ENCODE peak calls at places on chromosomes 11 and 22, in seven cellular contexts. V is K562, Q is breast epithelium, H is sigmoid colon, E is spleen, D is kidney, S is left lung. G is an unnamed sample. For H3K4me1, the result is how much of the 10 kb centered on the place peaks cover.

GRCh38 chr22:20243545-20244249 is 24.4 kb downstream of the RTN4R start:
- DNase-seq in V (peak), Q (peak), H (peak), E (peak), D (peak), S (peak), G (peak)

GRCh38 chr11:33317662-33318061 is 60.5 kb downstream of the HIPK3 start:
- DNase-seq in V (no peak), Q (no peak), H (no peak), E (no peak), D (no peak), S (no peak), G (no peak)

GRCh38 chr11:16186680-16187079 is 169.7 kb downstream of the SOX6 start:
- DNase-seq in V (no peak), Q (no peak), H (no peak), E (no peak), D (no peak), S (no peak), G (no peak)

GRCh38 chr11:58625086-58625485 is 2.6 kb downstream of the CNTF start:
- DNase-seq in V (no peak), Q (no peak), H (no peak), E (no peak), D (no peak), S (no peak), G (no peak)

GRCh38 chr11:63680842-63681207 is 475 bp upstream of the RTN3 start:
- DNase-seq in V (peak), Q (no peak), H (no peak), E (no peak), D (no peak), S (no peak), G (no peak)

GRCh38 chr11:134949121-134949591 is 537.1 kb upstream of the B3GAT1 start:
- DNase-seq in V (no peak), Q (peak), H (no peak), E (no peak), D (no peak), S (no peak), G (no peak)

GRCh38 chr11:57414612-57415212 is 12.2 kb downstream of the SLC43A3 start:
- DNase-seq in V (no peak), Q (no peak), H (no peak), E (no peak), D (no peak), S (no peak), G (no peak)

GRCh38 chr22:39504071-39504470 is 2.0 kb downstream of the MIEF1 start:
- DNase-seq in V (no peak), Q (no peak), H (no peak), E (no peak), D (peak), S (no peak), G (no peak)

GRCh38 chr11:130908770-130909625 is 7.3 kb downstream of the SNX19 start:
- DNase-seq in V (no peak), Q (no peak), H (no peak), E (no peak), D (no peak), S (no peak), G (no peak)

DNA sequence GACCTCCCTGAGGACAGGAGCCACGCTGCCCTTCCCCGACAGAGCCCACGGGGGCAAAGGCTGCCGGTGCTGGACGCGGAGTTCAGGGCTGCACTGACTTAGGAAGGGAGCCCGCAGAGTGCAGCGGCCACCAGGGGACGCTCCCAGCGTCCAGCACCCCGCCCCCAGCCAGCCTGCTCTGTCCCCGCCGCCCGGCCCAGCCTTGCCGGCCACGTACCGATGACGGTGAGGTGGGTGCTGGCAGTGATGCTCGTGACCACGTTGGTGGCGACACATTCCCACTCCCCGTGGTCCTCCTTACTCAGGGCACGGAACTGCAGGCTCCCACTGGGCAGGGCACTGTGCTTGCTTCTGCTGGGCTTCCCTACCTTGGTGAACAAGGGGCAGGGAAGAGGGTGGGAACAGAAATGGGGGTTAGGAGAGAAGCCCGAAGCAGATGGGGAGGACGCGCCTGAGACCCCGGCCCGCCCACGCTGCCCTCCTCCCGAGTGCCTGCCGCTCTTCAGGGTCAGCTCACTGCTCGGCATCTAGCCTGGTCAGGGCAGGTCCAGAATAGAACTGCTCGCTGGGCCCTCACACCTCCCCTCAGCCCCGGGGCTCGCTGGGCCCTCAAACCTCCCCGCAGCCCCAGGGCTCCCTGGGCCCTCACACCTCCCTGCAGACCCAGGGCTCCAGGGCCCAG is 25.9 kb downstream of the IGSF9B start:
- DNase-seq in V (peak), Q (no peak), H (no peak), E (no peak), D (no peak), S (peak), G (peak)
- TF ChIP-seq CTCF in V (peak), Q (no peak), H (peak), E (peak), D (no peak), S (peak), G (peak)

DNA sequence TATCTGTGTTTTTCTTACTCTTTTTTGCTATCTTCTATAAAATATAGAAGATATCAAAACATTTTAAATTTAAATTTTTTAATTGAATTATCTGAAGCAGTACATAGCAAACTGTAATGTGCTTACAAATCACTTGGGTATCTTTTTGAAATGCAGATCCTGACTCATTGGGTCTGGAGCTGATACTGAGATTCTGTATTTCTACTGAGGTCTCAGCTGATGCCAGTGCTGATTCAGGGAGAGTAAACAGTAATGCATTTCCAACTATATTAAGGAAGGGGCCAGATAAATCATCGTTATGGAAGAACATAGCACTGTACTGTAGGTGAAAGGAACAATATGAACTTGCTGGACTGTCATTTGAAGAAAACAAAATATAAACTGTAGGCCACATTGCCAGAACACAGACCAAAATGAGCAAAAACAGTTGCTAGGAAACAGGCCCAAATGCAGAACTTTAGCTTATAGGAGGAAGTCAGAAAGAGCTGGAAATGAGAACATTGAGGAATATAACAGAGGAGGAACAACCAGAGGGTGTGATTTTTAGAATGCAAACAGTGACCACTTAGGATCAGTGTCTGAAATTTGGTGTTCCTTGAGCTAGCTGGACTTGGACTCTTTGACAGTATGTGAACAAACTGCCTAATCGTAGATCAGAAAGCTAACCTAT is 3.3 kb downstream of the ARL14EP start:
- DNase-seq in V (no peak), Q (no peak), H (no peak), E (no peak), D (no peak), S (no peak), G (no peak)
- H3K27ac ChIP-seq in V (no peak), Q (no peak), H (no peak), E (peak), D (no peak), S (no peak), G (no peak)

DNA sequence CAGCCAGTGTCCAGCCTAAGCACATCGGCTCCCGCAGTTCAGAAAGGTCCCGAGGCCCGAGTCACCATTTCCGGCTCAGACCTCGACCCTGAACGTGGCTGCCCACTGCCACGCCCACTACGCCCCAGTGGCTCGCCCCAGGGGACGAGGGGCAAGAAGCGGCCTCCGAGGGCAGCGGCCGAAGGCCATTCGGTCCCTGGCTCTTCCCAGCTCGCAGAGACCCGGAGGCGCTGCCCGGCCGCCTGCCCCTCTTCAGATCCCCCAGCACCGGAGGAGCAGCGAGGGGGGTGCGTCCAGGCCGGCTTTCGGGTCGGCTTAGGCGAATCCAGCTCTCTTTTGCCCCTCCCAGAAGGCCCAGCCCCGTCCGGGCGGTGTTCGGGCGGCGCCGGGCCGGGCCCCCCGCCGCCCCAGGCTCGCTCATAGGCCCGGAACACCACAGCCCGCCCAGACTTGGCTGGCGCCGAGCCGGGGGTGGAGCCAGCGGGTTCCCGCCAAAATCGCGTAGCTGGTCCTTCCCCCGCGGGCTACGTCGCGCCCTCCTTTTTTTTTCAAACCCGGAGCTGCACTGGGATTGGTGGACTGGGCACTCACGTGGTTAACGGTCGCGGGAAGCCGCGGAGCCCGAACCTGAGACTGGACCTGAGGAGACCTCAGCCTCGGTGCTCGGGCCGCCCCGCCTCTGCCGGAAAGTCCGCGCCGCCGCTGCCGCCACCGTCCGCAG is at the start of gene WEE1:
- DNase-seq in V (peak), Q (peak), H (peak), E (peak), D (peak), S (peak), G (peak)
- H3K4me1 ChIP-seq in V (under half), Q (under half), H (under half), E (half or more), D (under half), S (under half), G (under half)

DNA sequence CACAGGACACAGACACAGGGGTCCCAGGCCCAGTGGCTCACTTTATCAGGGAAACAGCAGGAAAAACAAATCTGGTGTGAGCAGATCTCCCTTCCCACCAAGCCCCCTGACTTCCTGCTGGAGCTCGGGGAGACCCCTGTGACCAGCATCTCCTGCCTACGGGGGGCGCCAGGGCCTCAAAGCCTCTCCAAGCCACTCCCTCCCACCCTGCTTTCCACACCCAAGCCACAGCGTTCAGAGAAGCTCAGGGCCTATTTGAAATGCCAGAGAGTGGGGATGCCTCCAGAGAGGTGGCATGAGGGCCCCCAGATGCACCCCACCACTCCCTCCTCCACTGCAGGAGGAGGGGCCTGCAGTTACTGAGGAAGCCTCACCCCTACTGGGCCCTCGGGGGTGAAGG is 5.7 kb upstream of the CDKN1C start:
- DNase-seq in V (peak), Q (no peak), H (no peak), E (no peak), D (no peak), S (no peak), G (peak)
- TF ChIP-seq CTCF in V (peak), Q (no peak), H (no peak), E (no peak), D (no peak), S (no peak), G (peak)

GRCh38 chr11:114284914-114285313 is 11.3 kb upstream of the NNMT start:
- DNase-seq in V (no peak), Q (no peak), H (no peak), E (no peak), D (no peak), S (no peak), G (no peak)
- H3K27ac ChIP-seq in V (no peak), Q (peak), H (no peak), E (no peak), D (no peak), S (no peak), G (no peak)

DNA sequence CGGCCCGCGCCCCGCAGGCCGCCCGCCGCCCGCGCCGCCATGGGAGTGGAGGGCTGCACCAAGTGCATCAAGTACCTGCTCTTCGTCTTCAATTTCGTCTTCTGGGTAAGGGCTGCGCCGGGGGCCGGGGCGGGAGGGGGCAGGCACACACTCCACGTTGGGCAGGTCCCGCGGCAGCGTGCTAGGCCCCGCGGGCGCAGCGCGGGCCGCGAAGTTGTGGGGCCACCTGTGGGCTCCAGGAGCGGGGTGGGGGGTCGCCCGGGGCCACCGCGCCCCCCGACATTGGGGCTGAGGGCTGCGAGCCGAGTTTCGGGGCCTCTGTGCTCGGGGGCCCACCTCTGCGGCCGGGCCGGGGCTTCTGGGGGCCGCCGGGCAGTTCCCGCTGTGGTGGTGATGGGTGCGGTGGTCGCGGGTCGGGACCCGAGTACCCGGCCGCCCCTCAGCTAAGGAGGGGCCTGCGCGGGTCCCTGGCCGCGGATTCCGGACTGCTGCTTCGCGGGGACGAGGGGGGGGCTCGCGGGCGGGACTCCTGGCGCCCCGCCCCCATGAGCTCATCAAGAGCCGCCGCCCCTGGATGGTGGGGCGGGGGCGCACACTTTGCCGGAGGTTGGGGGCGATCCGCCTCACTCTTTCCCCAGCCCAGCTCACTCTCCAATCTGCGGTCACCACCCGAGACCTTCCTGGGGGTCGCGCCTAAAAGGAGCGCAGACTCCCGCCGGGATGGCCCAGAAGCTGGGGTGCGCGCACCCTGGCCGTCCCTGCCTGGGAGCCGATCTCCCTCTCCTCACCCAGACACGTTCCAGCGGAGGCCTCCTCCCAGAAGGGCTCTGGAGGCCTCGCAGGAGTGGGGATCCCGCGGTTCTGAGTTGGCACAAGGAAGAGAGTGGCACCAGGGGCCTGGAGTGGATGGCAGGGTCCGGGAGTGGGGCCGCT is 667 bp downstream of the CD81 start:
- DNase-seq in V (peak), Q (peak), H (peak), E (peak), D (peak), S (peak), G (peak)
- H3K4me1 ChIP-seq in V (half or more), Q (under half), H (under half), E (half or more), D (under half), S (under half), G (under half)

G was measured in endodermal cell.